ENCODE peak calls at places on chromosome 22, in four cellular contexts. D is HepG2, V is H1, X is GM12878. G is an unnamed sample. For H3K4me1, the result is how much of the 10 kb centered on the place peaks cover.

GRCh38 chr22:24169439-24170058 is 11.7 kb upstream of the SUSD2 start:
- DNase-seq in X (no peak), V (no peak), D (no peak), G (no peak)

GRCh38 chr22:19377565-19378361 is 53.8 kb downstream of the HIRA start:
- DNase-seq in X (no peak), D (no peak), V (no peak), G (no peak)

GRCh38 chr22:47220752-47221151 is 458.3 kb downstream of the TBC1D22A start:
- DNase-seq in V (no peak), X (no peak), D (no peak), G (no peak)

GRCh38 chr22:22609271-22609670 is 35.1 kb upstream of the GGTLC2 start:
- DNase-seq in X (no peak), V (no peak), D (no peak), G (no peak)

GRCh38 chr22:46267431-46268279 is at the start of gene TTC38:
- DNase-seq in X (no peak), D (peak), V (peak), G (peak)

GRCh38 chr22:35334010-35334409 is 34.3 kb downstream of the TOM1 start:
- DNase-seq in D (no peak), V (no peak), X (no peak), G (no peak)

GRCh38 chr22:27420817-27421361 is 380.7 kb downstream of the MN1 start:
- DNase-seq in X (no peak), D (no peak), V (no peak), G (no peak)

GRCh38 chr22:41598081-41598480 is 8.4 kb upstream of the PMM1 start:
- DNase-seq in V (no peak), X (no peak), D (no peak), G (no peak)

GRCh38 chr22:47837703-47838102 is 1075.3 kb downstream of the TBC1D22A start:
- DNase-seq in X (no peak), D (peak), V (peak), G (peak)

GRCh38 chr22:17132112-17132511 is 11.0 kb upstream of the TMEM121B start:
- DNase-seq in D (no peak), V (no peak), X (no peak), G (no peak)

GRCh38 chr22:39683639-39684038 is 113.1 kb downstream of the CACNA1I start:
- DNase-seq in X (no peak), D (no peak), V (no peak), G (no peak)

GRCh38 chr22:23068096-23068831 is 2.1 kb upstream of the GNAZ start:
- DNase-seq in X (no peak), V (no peak), D (no peak), G (no peak)

GRCh38 chr22:40511604-40512003 is 124.9 kb downstream of the MRTFA start:
- DNase-seq in V (no peak), D (no peak), X (no peak), G (no peak)

GRCh38 chr22:22787805-22788459 is 99.7 kb upstream of the IGLL5 start:
- DNase-seq in V (no peak), X (no peak), D (peak), G (peak)

GRCh38 chr22:39818050-39818449 is 75.5 kb downstream of the ENTHD1 start:
- DNase-seq in D (no peak), X (no peak), V (no peak), G (no peak)

GRCh38 chr22:19847345-19847632 is 7.4 kb downstream of the GNB1L start:
- DNase-seq in V (no peak), D (no peak), X (no peak), G (no peak)

GRCh38 chr22:23678133-23678532 is 12.7 kb upstream of the RGL4 start:
- DNase-seq in D (no peak), X (no peak), V (no peak), G (no peak)

GRCh38 chr22:27461470-27461869 is 340.1 kb downstream of the MN1 start:
- DNase-seq in D (no peak), X (no peak), V (peak), G (no peak)

GRCh38 chr22:26170795-26171194 is 1.5 kb downstream of the SEZ6L start:
- DNase-seq in D (no peak), X (no peak), V (no peak), G (peak)

GRCh38 chr22:49643466-49643865 is 184.2 kb downstream of the BRD1 start:
- DNase-seq in V (no peak), X (no peak), D (no peak), G (no peak)
- TF ChIP-seq TCF12 in V (no peak), X (no peak), D (no peak), G (no peak)

GRCh38 chr22:34150023-34150422 is 229.7 kb upstream of the LARGE1 start:
- DNase-seq in X (no peak), V (no peak), D (no peak), G (no peak)
- H3K4me1 ChIP-seq in X (under half), V (under half), D (under half), G (under half)

GRCh38 chr22:32775957-32776356 is 25.5 kb upstream of the TIMP3 start:
- DNase-seq in D (peak), X (no peak), V (no peak), G (peak)
- TF ChIP-seq TCF12 in D (no peak), X (no peak), V (no peak), G (no peak)

GRCh38 chr22:32932176-32932575 is 126.0 kb downstream of the SYN3 start:
- DNase-seq in V (no peak), D (peak), X (no peak), G (no peak)
- H3K4me1 ChIP-seq in V (under half), D (under half), X (under half), G (under half)

GRCh38 chr22:37273126-37273845 is 9.0 kb upstream of the CYTH4 start:
- DNase-seq in D (no peak), X (no peak), V (no peak), G (no peak)
- TF ChIP-seq TCF12 in D (no peak), X (no peak), V (no peak), G (no peak)

GRCh38 chr22:20857838-20858614 is 585 bp downstream of the PI4KA start:
- DNase-seq in D (peak), X (peak), V (peak), G (peak)
- H3K4me1 ChIP-seq in D (half or more), X (under half), V (under half), G (under half)

GRCh38 chr22:31233001-31233400 is 20.9 kb downstream of the LIMK2 start:
- DNase-seq in V (no peak), X (no peak), D (no peak), G (no peak)
- TF ChIP-seq TCF12 in V (no peak), X (no peak), D (no peak), G (no peak)

GRCh38 chr22:33867118-33867863 is 53.0 kb downstream of the LARGE1 start:
- DNase-seq in X (no peak), V (no peak), D (peak), G (no peak)

GRCh38 chr22:33865996-33866395 is 54.3 kb downstream of the LARGE1 start:
- DNase-seq in V (no peak), X (no peak), D (no peak), G (no peak)

GRCh38 chr22:33866521-33866920 is 53.8 kb downstream of the LARGE1 start:
- DNase-seq in D (no peak), V (no peak), X (no peak), G (no peak)

GRCh38 chr22:33864723-33865130 is 55.5 kb downstream of the LARGE1 start:
- DNase-seq in D (peak), V (no peak), X (no peak), G (no peak)

DNA sequence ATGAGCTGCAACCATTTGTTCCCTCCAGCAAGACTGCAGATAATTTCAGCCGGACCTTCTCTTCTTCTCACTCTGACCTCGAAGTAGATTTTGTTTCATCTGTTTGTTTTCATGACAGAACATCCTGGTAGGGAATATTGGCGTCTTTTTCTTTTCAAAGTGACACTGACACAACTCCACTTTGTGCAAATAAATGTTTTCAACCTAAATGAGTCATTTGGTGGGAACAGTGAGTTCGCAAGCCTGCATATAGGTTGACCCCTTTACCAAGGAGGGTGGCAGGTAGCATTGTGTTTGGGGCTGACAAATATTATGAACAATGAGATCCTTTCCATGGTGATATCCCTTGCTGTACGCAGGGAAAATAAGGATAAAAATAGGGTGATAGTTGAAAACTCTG is 55.0 kb downstream of the LARGE1 start:
- DNase-seq in V (no peak), D (peak), X (no peak), G (no peak)
- H3K4me1 ChIP-seq in V (under half), D (under half), X (under half), G (under half)

G was measured in SK-N-SH.